ENCODE peak calls at places on chromosomes 2 and 18, in seven cellular contexts. O is cardiac fibroblast, M is heart left ventricle, F is cardiac muscle cell, P is foreskin fibroblast, U is AG09309, X is IMR-90. Y is an unnamed sample.

GRCh38 chr18:63025251-63025710 is 294.3 kb downstream of the BCL2 start:
- DNase-seq in O (no peak), M (no peak), F (peak), P (no peak), U (no peak), X (no peak), Y (no peak)

GRCh38 chr2:160022162-160022561 is 40.3 kb downstream of the PLA2R1 start:
- DNase-seq in O (no peak), M (no peak), F (no peak), P (no peak), U (no peak), X (no peak), Y (no peak)

GRCh38 chr2:237156131-237156856 is 70.6 kb downstream of the COPS8 start:
- DNase-seq in O (peak), M (peak), F (peak), P (peak), U (peak), X (peak), Y (no peak)

GRCh38 chr2:51263921-51264320 is 232.0 kb upstream of the NRXN1 start:
- DNase-seq in O (no peak), M (no peak), F (no peak), P (no peak), U (no peak), X (no peak), Y (no peak)

GRCh38 chr2:41965173-41965875 is 82.5 kb upstream of the PKDCC start:
- DNase-seq in O (no peak), M (no peak), F (no peak), P (no peak), U (no peak), X (no peak), Y (no peak)

GRCh38 chr2:12057436-12058166 is 311.2 kb downstream of the LPIN1 start:
- DNase-seq in O (no peak), M (no peak), F (no peak), P (peak), U (no peak), X (no peak), Y (no peak)

GRCh38 chr2:13002536-13002935 is 285.8 kb downstream of the TRIB2 start:
- DNase-seq in O (no peak), M (no peak), F (no peak), P (no peak), U (no peak), X (no peak), Y (no peak)

GRCh38 chr2:215136669-215137328 is 1.6 kb downstream of the ABCA12 start:
- DNase-seq in O (peak), M (no peak), F (peak), P (no peak), U (no peak), X (peak), Y (no peak)

GRCh38 chr2:65316072-65316471 is 88.4 kb downstream of the ACTR2 start:
- DNase-seq in O (peak), M (peak), F (peak), P (no peak), U (no peak), X (peak), Y (no peak)

GRCh38 chr2:236682651-236683422 is 113.2 kb downstream of the ACKR3 start:
- DNase-seq in O (no peak), M (peak), F (peak), P (no peak), U (no peak), X (no peak), Y (no peak)

GRCh38 chr2:240637901-240638175 is 12.6 kb downstream of the GPR35 start:
- DNase-seq in O (no peak), M (no peak), F (no peak), P (no peak), U (no peak), X (no peak), Y (no peak)

GRCh38 chr2:39144411-39144810 is 23.6 kb upstream of the SOS1 start:
- DNase-seq in O (no peak), M (no peak), F (peak), P (no peak), U (no peak), X (no peak), Y (no peak)

DNA sequence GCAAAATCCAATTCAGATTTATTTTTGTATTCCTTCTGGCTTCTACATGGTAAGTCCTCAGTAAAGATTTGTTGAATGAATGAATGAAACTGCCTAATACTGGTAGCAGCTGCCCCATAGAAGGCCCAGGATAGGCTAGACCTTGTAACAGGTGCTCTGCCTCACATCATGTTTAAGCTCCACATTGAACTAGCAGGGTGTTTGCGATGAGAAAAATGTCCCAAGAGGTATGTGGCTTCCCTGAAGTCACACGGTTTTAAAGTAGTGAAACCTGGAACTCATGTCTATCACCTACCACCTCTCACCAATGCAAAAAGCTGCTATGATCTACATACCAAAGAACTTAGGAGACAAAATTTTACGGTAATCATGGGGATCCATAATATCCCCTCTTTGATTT is 765 bp upstream of the LHCGR start:
- DNase-seq in O (no peak), M (no peak), F (no peak), P (no peak), U (no peak), X (no peak), Y (no peak)
- H3K4me3 ChIP-seq in O (no peak), M (no peak), F (no peak), P (no peak), U (no peak), X (no peak), Y (no peak)

GRCh38 chr2:46305767-46306166 is 8.6 kb downstream of the EPAS1 start:
- DNase-seq in O (no peak), M (no peak), F (no peak), P (no peak), U (no peak), X (no peak), Y (no peak)
- H3K4me3 ChIP-seq in O (no peak), M (no peak), F (no peak), P (no peak), U (no peak), X (no peak), Y (no peak)

GRCh38 chr2:54469484-54470053 is 13.4 kb downstream of the SPTBN1 start:
- DNase-seq in O (no peak), M (peak), F (no peak), P (no peak), U (no peak), X (no peak), Y (no peak)
- H3K4me3 ChIP-seq in O (no peak), M (peak), F (peak), P (no peak), U (no peak), X (no peak), Y (no peak)

GRCh38 chr18:53702480-53702879 is 522.0 kb downstream of the MBD2 start:
- DNase-seq in O (no peak), M (no peak), F (no peak), P (no peak), U (no peak), X (no peak), Y (no peak)
- H3K4me3 ChIP-seq in O (no peak), M (no peak), F (no peak), P (no peak), U (no peak), X (no peak), Y (no peak)

GRCh38 chr2:85418132-85419008 is at the start of gene SH2D6:
- DNase-seq in O (peak), M (peak), F (peak), P (peak), U (no peak), X (peak), Y (no peak)

GRCh38 chr2:85423525-85423924 is 5.0 kb downstream of the SH2D6 start:
- DNase-seq in O (no peak), M (no peak), F (no peak), P (no peak), U (no peak), X (no peak), Y (no peak)

GRCh38 chr2:85419009-85419711 is 646 bp downstream of the SH2D6 start:
- DNase-seq in O (no peak), M (no peak), F (no peak), P (no peak), U (no peak), X (no peak), Y (no peak)

GRCh38 chr2:85421706-85422457 is 3.4 kb downstream of the SH2D6 start:
- DNase-seq in O (no peak), M (no peak), F (no peak), P (no peak), U (no peak), X (no peak), Y (no peak)

GRCh38 chr2:85420743-85421705 is 2.5 kb downstream of the SH2D6 start:
- DNase-seq in O (peak), M (peak), F (peak), P (peak), U (no peak), X (peak), Y (no peak)
- H3K4me3 ChIP-seq in O (peak), M (peak), F (no peak), P (no peak), U (no peak), X (no peak), Y (peak)